ENCODE peak calls at places on chromosomes 5 and 9, in four cellular contexts. F, I, X and V are unnamed samples.

GRCh38 chr5:59097116-59097515 is 514.2 kb downstream of the RAB3C start:
- DNase-seq in F (no peak), I (no peak), X (no peak), V (no peak)

GRCh38 chr5:83118471-83118870 is 41.1 kb downstream of the XRCC4 start:
- DNase-seq in F (no peak), I (no peak), X (no peak), V (no peak)

GRCh38 chr5:132254321-132254977 is 3.0 kb upstream of the PDLIM4 start:
- DNase-seq in F (peak; percentile 59), I (peak; percentile 81), X (peak; percentile 43), V (no peak)

GRCh38 chr5:170572453-170572852 is 68.6 kb downstream of the KCNIP1 start:
- DNase-seq in F (no peak), I (peak; percentile 23), X (no peak), V (no peak)

GRCh38 chr9:89077519-89077918 is 86.3 kb downstream of the S1PR3 start:
- DNase-seq in F (no peak), I (no peak), X (no peak), V (no peak)

GRCh38 chr9:108972626-108973209 is 38.5 kb downstream of the ABITRAM start:
- DNase-seq in F (no peak), I (no peak), X (no peak), V (no peak)

GRCh38 chr9:134166374-134166773 is 2.0 kb upstream of the RNU6ATAC start:
- DNase-seq in F (no peak), I (no peak), X (no peak), V (no peak)

GRCh38 chr9:76423216-76424177 is 29.3 kb upstream of the RFK start:
- DNase-seq in F (no peak), I (no peak), X (no peak), V (no peak)

GRCh38 chr5:1461396-1461795 is 16.2 kb upstream of the SLC6A3 start:
- DNase-seq in F (no peak), I (no peak), X (peak; percentile 39), V (no peak)

GRCh38 chr9:20041717-20042116 is 252.9 kb upstream of the SLC24A2 start:
- DNase-seq in F (no peak), I (no peak), X (no peak), V (no peak)

GRCh38 chr5:95841914-95842812 is 19.6 kb upstream of the GLRX start:
- DNase-seq in F (no peak), I (peak; percentile 55), X (peak; percentile 69), V (no peak)

GRCh38 chr9:14214693-14215092 is 99.2 kb downstream of the NFIB start:
- DNase-seq in F (no peak), I (no peak), X (no peak), V (no peak)

GRCh38 chr5:179974946-179975712 is 67.4 kb upstream of the TBC1D9B start:
- DNase-seq in F (peak; percentile 55), I (peak; percentile 40), X (peak; percentile 82), V (peak; percentile 46)

GRCh38 chr5:96481396-96481795 is 48.3 kb upstream of the PCSK1 start:
- DNase-seq in F (no peak), I (no peak), X (no peak), V (no peak)

GRCh38 chr5:37721447-37721871 is 118.4 kb downstream of the GDNF start:
- DNase-seq in F (no peak), I (no peak), X (no peak), V (no peak)

GRCh38 chr9:91273853-91274552 is 87.7 kb downstream of the AUH start:
- DNase-seq in F (no peak), I (no peak), X (no peak), V (peak; percentile 24)

GRCh38 chr5:56845904-56846479 is 30.6 kb downstream of the MAP3K1 start:
- DNase-seq in F (no peak), I (no peak), X (no peak), V (no peak)

GRCh38 chr5:56850423-56850822 is 35.1 kb downstream of the MAP3K1 start:
- DNase-seq in F (no peak), I (no peak), X (no peak), V (no peak)

GRCh38 chr5:56849671-56850070 is 34.3 kb downstream of the MAP3K1 start:
- DNase-seq in F (no peak), I (no peak), X (no peak), V (no peak)

GRCh38 chr5:56845277-56845676 is 29.9 kb downstream of the MAP3K1 start:
- DNase-seq in F (no peak), I (no peak), X (no peak), V (no peak)

GRCh38 chr5:56848206-56848605 is 32.9 kb downstream of the MAP3K1 start:
- DNase-seq in F (no peak), I (no peak), X (no peak), V (peak; percentile 16)
- H3K4me1 ChIP-seq in F (peaks cover 71% of the 10 kb centered on the region), I (peaks cover 82% of the 10 kb centered on the region), X (peaks cover 18% of the 10 kb centered on the region), V (peaks cover 5% of the 10 kb centered on the region)

GRCh38 chr5:4584982-4585381 is 555.1 kb upstream of the ADAMTS16 start:
- DNase-seq in F (no peak), I (no peak), X (no peak), V (no peak)

GRCh38 chr5:4576161-4576748 is 563.9 kb upstream of the ADAMTS16 start:
- DNase-seq in F (no peak), I (no peak), X (no peak), V (no peak)

GRCh38 chr5:4580772-4581171 is 559.4 kb upstream of the ADAMTS16 start:
- DNase-seq in F (no peak), I (no peak), X (no peak), V (no peak)

GRCh38 chr5:4579679-4580078 is 560.5 kb upstream of the ADAMTS16 start:
- DNase-seq in F (no peak), I (no peak), X (no peak), V (no peak)

GRCh38 chr5:4581289-4581688 is 558.8 kb upstream of the ADAMTS16 start:
- DNase-seq in F (no peak), I (no peak), X (no peak), V (no peak)
- H3K4me3 ChIP-seq in F (no peak overlapping the region), I (no peak overlapping the region), X (no peak overlapping the region), V (no peak overlapping the region)

GRCh38 chr5:151078490-151079262 is 2.2 kb downstream of the TNIP1 start:
- DNase-seq in F (no peak), I (peak; percentile 54), X (peak; percentile 79), V (peak; percentile 30)
- H3K4me1 ChIP-seq in F (peaks cover 81% of the 10 kb centered on the region), I (peaks cover 68% of the 10 kb centered on the region), X (peaks cover 27% of the 10 kb centered on the region), V (peaks cover 28% of the 10 kb centered on the region)

GRCh38 chr9:114098660-114099522 is at the start of gene KIF12:
- DNase-seq in F (peak; percentile 68), I (peak; percentile 92), X (peak; percentile 81), V (peak; percentile 86)

GRCh38 chr9:114098021-114098659 is 952 bp downstream of the KIF12 start:
- DNase-seq in F (peak; percentile 63), I (no peak), X (peak; percentile 70), V (peak; percentile 80)

GRCh38 chr9:114097613-114098020 is 1.5 kb downstream of the KIF12 start:
- DNase-seq in F (no peak), I (peak; percentile 62), X (peak; percentile 59), V (peak; percentile 62)

GRCh38 chr9:114100536-114100935 is 1.4 kb upstream of the KIF12 start:
- DNase-seq in F (no peak), I (no peak), X (no peak), V (no peak)

GRCh38 chr9:114099523-114100270 is 605 bp upstream of the KIF12 start:
- DNase-seq in F (no peak), I (peak; percentile 59), X (no peak), V (no peak)
- H3K4me3 ChIP-seq in F (no peak overlapping the region), I (no peak overlapping the region), X (no peak overlapping the region), V (no peak overlapping the region)

GRCh38 chr5:40292006-40292405 is 387.7 kb upstream of the PTGER4 start:
- DNase-seq in F (no peak), I (no peak), X (no peak), V (no peak)

GRCh38 chr5:40288791-40289475 is 390.8 kb upstream of the PTGER4 start:
- DNase-seq in F (no peak), I (no peak), X (no peak), V (peak; percentile 8)

DNA sequence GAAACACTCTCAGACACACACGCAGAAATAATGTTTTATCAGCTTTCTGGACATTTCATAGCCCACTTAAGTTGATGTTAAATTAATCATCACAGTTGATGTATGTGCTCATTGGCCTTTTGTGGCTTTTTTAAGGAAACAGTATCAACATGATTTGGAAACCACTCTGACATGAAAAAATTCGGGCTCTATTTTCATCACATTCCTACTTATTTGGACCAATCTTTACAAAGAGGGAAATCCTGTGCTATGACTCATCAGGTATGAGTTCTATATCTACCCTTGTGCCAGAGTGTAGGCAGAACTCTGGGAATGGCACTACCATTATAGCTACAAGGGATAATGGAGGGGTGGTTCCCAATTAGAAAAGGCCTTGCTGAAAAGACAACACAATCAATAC is 388.4 kb upstream of the PTGER4 start:
- DNase-seq in F (no peak), I (no peak), X (no peak), V (no peak)
- H3K4me1 ChIP-seq in F (no peaks in the 10 kb centered on the region), I (no peaks in the 10 kb centered on the region), X (no peaks in the 10 kb centered on the region), V (no peaks in the 10 kb centered on the region)

DNA sequence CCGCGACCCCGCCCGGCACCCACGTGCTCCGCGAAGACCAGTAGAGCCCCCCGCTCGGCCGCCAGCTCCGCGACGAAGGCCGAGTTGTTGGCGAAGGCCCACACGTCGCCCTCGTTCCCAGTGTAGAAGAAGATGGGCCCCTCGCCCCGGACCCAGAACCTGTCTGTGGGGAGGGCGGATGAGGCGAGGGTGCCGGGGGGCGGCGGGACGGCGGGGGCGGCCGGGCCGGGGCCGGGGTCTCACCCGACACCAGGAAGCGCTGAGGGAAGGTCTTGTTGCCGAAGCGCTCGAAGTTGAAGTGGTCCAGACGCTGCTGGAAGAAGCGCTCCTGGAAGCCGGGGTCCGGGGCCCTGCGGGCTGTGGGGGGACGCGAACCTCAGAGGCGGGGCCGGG is 317 bp downstream of the DPP7 start:
- DNase-seq in F (peak; percentile 47), I (no peak), X (no peak), V (no peak)
- H3K4me3 ChIP-seq in F (peak overlapping the region; percentile 85), I (peak overlapping the region; percentile 51), X (peak overlapping the region; percentile 76), V (peak overlapping the region; percentile 73)

DNA sequence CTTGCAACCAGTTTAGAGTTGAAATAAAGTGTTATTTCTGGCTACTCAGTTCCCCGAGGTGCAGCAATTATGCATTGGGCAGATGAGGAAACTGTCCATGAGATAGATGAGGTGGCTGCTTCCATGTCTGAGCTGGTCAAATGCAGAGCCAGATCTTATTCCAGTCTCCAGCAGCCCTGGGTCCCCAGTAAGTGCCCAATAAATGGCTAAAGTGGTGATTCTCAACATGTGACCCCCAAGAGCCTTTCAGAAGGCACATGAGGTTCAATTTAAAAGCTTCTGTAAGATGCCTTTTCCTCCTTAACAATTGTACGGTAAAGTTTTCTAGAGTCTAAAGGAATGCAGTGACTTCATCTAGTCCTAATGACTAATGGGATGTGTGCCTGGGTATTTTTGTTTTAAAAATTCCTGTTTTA is 17.5 kb downstream of the ATOX1 start:
- DNase-seq in F (no peak), I (no peak), X (no peak), V (no peak)
- H3K4me1 ChIP-seq in F (peaks cover 29% of the 10 kb centered on the region), I (peaks cover 8% of the 10 kb centered on the region), X (no peaks in the 10 kb centered on the region), V (no peaks in the 10 kb centered on the region)